ENCODE peak calls at places on chromosome 14, in seven cellular contexts. One of them, this sample, is unnamed. For H3K36me3, the result is how much of the 10 kb centered on the place peaks cover.

GRCh38 chr14:67045440-67045839 is 143.8 kb upstream of the GARIN2 start:
- DNase-seq in H1: no peak
- DNase-seq in PC-3: no peak
- DNase-seq in CD8-positive, alpha-beta T cell: no peak
- DNase-seq in mucosa of descending colon: no peak
- DNase-seq in left lung: no peak
- DNase-seq in hepatocyte: no peak
- DNase-seq in this sample: no peak

GRCh38 chr14:27917896-27918295 is 848.7 kb upstream of the FOXG1 start:
- DNase-seq in H1: no peak
- DNase-seq in PC-3: no peak
- DNase-seq in CD8-positive, alpha-beta T cell: no peak
- DNase-seq in mucosa of descending colon: no peak
- DNase-seq in left lung: no peak
- DNase-seq in hepatocyte: no peak
- DNase-seq in this sample: no peak

GRCh38 chr14:99258884-99259283 is 13.1 kb downstream of the BCL11B start:
- DNase-seq in H1: no peak
- DNase-seq in PC-3: no peak
- DNase-seq in CD8-positive, alpha-beta T cell: no peak
- DNase-seq in mucosa of descending colon: no peak
- DNase-seq in left lung: no peak
- DNase-seq in hepatocyte: no peak
- DNase-seq in this sample: no peak

GRCh38 chr14:68458840-68459469 is 333.9 kb downstream of the ZFP36L1 start:
- DNase-seq in H1: no peak
- DNase-seq in PC-3: peak
- DNase-seq in CD8-positive, alpha-beta T cell: no peak
- DNase-seq in mucosa of descending colon: no peak
- DNase-seq in left lung: peak
- DNase-seq in hepatocyte: peak
- DNase-seq in this sample: peak

GRCh38 chr14:104276435-104276834 is 138.0 kb downstream of the KIF26A start:
- DNase-seq in H1: no peak
- DNase-seq in PC-3: no peak
- DNase-seq in CD8-positive, alpha-beta T cell: no peak
- DNase-seq in mucosa of descending colon: no peak
- DNase-seq in left lung: no peak
- DNase-seq in hepatocyte: no peak
- DNase-seq in this sample: no peak

GRCh38 chr14:22276913-22277816 is 311.9 kb downstream of the DAD1 start:
- DNase-seq in H1: no peak
- DNase-seq in PC-3: peak
- DNase-seq in CD8-positive, alpha-beta T cell: no peak
- DNase-seq in mucosa of descending colon: no peak
- DNase-seq in left lung: no peak
- DNase-seq in hepatocyte: peak
- DNase-seq in this sample: no peak

GRCh38 chr14:92040431-92041040 is 677 bp upstream of the TRIP11 start:
- DNase-seq in H1: no peak
- DNase-seq in PC-3: peak
- DNase-seq in CD8-positive, alpha-beta T cell: no peak
- DNase-seq in mucosa of descending colon: no peak
- DNase-seq in left lung: no peak
- DNase-seq in hepatocyte: peak
- DNase-seq in this sample: peak

GRCh38 chr14:65486856-65487255 is 74.3 kb downstream of the FUT8 start:
- DNase-seq in H1: no peak
- DNase-seq in PC-3: no peak
- DNase-seq in CD8-positive, alpha-beta T cell: no peak
- DNase-seq in mucosa of descending colon: no peak
- DNase-seq in left lung: no peak
- DNase-seq in hepatocyte: no peak
- DNase-seq in this sample: no peak

GRCh38 chr14:37824936-37825698 is 229.7 kb downstream of the TTC6 start:
- DNase-seq in H1: no peak
- DNase-seq in PC-3: peak
- DNase-seq in CD8-positive, alpha-beta T cell: no peak
- DNase-seq in mucosa of descending colon: no peak
- DNase-seq in left lung: no peak
- DNase-seq in hepatocyte: no peak
- DNase-seq in this sample: no peak

GRCh38 chr14:103884854-103885253 is 37.5 kb upstream of the PPP1R13B start:
- DNase-seq in H1: no peak
- DNase-seq in PC-3: no peak
- DNase-seq in CD8-positive, alpha-beta T cell: no peak
- DNase-seq in mucosa of descending colon: no peak
- DNase-seq in left lung: no peak
- DNase-seq in hepatocyte: no peak
- DNase-seq in this sample: no peak

GRCh38 chr14:55588259-55588699 is 8.3 kb downstream of the KTN1 start:
- DNase-seq in H1: no peak
- DNase-seq in PC-3: peak
- DNase-seq in CD8-positive, alpha-beta T cell: no peak
- DNase-seq in mucosa of descending colon: no peak
- DNase-seq in left lung: no peak
- DNase-seq in hepatocyte: no peak
- DNase-seq in this sample: no peak

GRCh38 chr14:95703805-95704204 is 10.1 kb downstream of the TCL1A start:
- DNase-seq in H1: no peak
- DNase-seq in PC-3: no peak
- DNase-seq in CD8-positive, alpha-beta T cell: no peak
- DNase-seq in mucosa of descending colon: no peak
- DNase-seq in left lung: no peak
- DNase-seq in hepatocyte: no peak
- DNase-seq in this sample: no peak

GRCh38 chr14:104805326-104805678 is 4.4 kb downstream of the ZBTB42 start:
- DNase-seq in H1: no peak
- DNase-seq in PC-3: peak
- DNase-seq in CD8-positive, alpha-beta T cell: no peak
- DNase-seq in mucosa of descending colon: no peak
- DNase-seq in left lung: no peak
- DNase-seq in hepatocyte: no peak
- DNase-seq in this sample: no peak

GRCh38 chr14:102984336-102985102 is 62.1 kb downstream of the AMN start:
- DNase-seq in H1: no peak
- DNase-seq in PC-3: no peak
- DNase-seq in CD8-positive, alpha-beta T cell: no peak
- DNase-seq in mucosa of descending colon: no peak
- DNase-seq in left lung: peak
- DNase-seq in hepatocyte: no peak
- DNase-seq in this sample: no peak

GRCh38 chr14:68374682-68375081 is 418.2 kb downstream of the ZFP36L1 start:
- DNase-seq in H1: no peak
- DNase-seq in PC-3: no peak
- DNase-seq in CD8-positive, alpha-beta T cell: no peak
- DNase-seq in mucosa of descending colon: no peak
- DNase-seq in left lung: no peak
- DNase-seq in hepatocyte: no peak
- DNase-seq in this sample: no peak

GRCh38 chr14:58560208-58560607 is 77.6 kb upstream of the DACT1 start:
- DNase-seq in H1: no peak
- DNase-seq in PC-3: peak
- DNase-seq in CD8-positive, alpha-beta T cell: no peak
- DNase-seq in mucosa of descending colon: no peak
- DNase-seq in left lung: no peak
- DNase-seq in hepatocyte: peak
- DNase-seq in this sample: no peak

GRCh38 chr14:93150227-93151206 is 34.2 kb downstream of the MOAP1 start:
- DNase-seq in H1: no peak
- DNase-seq in PC-3: peak
- DNase-seq in CD8-positive, alpha-beta T cell: no peak
- DNase-seq in mucosa of descending colon: peak
- DNase-seq in left lung: peak
- DNase-seq in hepatocyte: peak
- DNase-seq in this sample: no peak

DNA sequence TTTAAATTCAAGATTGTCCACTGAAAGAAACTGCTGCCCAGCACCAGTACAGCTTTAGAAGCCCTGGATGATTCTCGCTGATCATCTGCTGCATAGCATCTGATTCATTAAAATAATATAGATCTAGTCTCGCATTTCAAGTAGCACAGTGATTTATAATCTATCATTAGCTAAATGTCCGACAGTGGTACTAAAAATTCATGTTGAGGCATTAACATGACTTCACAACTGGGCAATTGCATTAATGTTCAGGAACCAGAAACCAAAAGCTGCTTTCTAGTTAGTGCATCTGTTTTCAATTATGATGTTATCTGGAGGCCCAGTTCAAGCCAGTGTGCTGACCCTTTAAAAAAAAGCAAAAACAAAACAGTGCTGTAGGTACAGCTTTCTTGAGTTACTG is 1987.2 kb upstream of the SEL1L start:
- DNase-seq in H1: no peak
- DNase-seq in PC-3: no peak
- DNase-seq in CD8-positive, alpha-beta T cell: no peak
- DNase-seq in mucosa of descending colon: no peak
- DNase-seq in left lung: no peak
- DNase-seq in hepatocyte: no peak
- DNase-seq in this sample: no peak
- H3K4me3 ChIP-seq in H1: no peak
- H3K4me3 ChIP-seq in PC-3: no peak
- H3K4me3 ChIP-seq in CD8-positive, alpha-beta T cell: no peak
- H3K4me3 ChIP-seq in mucosa of descending colon: no peak
- H3K4me3 ChIP-seq in left lung: no peak
- H3K4me3 ChIP-seq in hepatocyte: no peak
- H3K4me3 ChIP-seq in this sample: no peak

GRCh38 chr14:24436355-24437019 is 6.1 kb downstream of the SDR39U1 start:
- DNase-seq in H1: no peak
- DNase-seq in PC-3: peak
- DNase-seq in CD8-positive, alpha-beta T cell: no peak
- DNase-seq in mucosa of descending colon: peak
- DNase-seq in left lung: no peak
- DNase-seq in hepatocyte: peak
- DNase-seq in this sample: no peak

GRCh38 chr14:24439257-24439656 is 3.3 kb downstream of the SDR39U1 start:
- DNase-seq in H1: no peak
- DNase-seq in PC-3: no peak
- DNase-seq in CD8-positive, alpha-beta T cell: no peak
- DNase-seq in mucosa of descending colon: no peak
- DNase-seq in left lung: no peak
- DNase-seq in hepatocyte: no peak
- DNase-seq in this sample: no peak

GRCh38 chr14:24438198-24439095 is 4.1 kb downstream of the SDR39U1 start:
- DNase-seq in H1: no peak
- DNase-seq in PC-3: no peak
- DNase-seq in CD8-positive, alpha-beta T cell: no peak
- DNase-seq in mucosa of descending colon: no peak
- DNase-seq in left lung: no peak
- DNase-seq in hepatocyte: no peak
- DNase-seq in this sample: no peak

GRCh38 chr14:24437020-24437735 is 5.4 kb downstream of the SDR39U1 start:
- DNase-seq in H1: no peak
- DNase-seq in PC-3: no peak
- DNase-seq in CD8-positive, alpha-beta T cell: no peak
- DNase-seq in mucosa of descending colon: peak
- DNase-seq in left lung: no peak
- DNase-seq in hepatocyte: no peak
- DNase-seq in this sample: no peak

DNA sequence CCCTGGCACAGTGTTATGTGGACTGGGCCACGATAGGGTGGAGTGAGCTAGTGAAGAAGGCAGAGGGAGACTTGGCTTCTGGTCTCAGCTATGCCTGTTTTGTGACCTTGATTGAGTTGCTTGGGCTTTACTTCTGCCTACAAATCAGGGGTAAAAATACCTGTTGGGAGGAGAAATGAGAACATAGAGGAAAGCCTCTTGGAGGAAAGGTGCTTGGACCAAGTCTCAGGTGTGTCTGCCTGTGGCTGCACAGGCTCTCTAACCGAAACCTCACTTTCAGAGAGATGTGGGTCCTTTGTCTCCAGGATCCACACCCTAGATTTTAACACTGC is 4.9 kb downstream of the SDR39U1 start:
- DNase-seq in H1: no peak
- DNase-seq in PC-3: no peak
- DNase-seq in CD8-positive, alpha-beta T cell: no peak
- DNase-seq in mucosa of descending colon: no peak
- DNase-seq in left lung: no peak
- DNase-seq in hepatocyte: no peak
- DNase-seq in this sample: no peak
- H3K36me3 ChIP-seq in H1: under half
- H3K36me3 ChIP-seq in PC-3: under half
- H3K36me3 ChIP-seq in CD8-positive, alpha-beta T cell: under half
- H3K36me3 ChIP-seq in mucosa of descending colon: under half
- H3K36me3 ChIP-seq in left lung: half or more
- H3K36me3 ChIP-seq in hepatocyte: under half
- H3K36me3 ChIP-seq in this sample: under half

DNA sequence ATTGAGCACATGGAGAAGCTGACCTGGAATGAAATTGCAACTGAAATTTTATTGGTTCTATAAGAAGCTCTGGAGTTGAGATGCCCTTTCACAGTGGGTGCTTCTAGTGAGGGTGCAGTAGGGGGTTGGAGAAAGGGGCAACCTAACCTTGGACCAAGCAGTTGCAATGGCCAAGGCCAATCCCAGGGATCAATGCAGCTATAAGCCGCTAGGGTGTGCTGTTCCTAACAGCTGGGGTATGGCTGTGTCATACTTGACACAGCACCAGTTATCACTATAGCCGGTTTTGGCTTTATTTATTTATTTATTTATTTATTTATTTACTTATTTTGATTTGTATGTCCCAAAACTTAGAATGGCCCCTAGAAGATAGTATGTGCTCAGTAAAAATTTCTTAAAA is 505.9 kb downstream of the FLRT2 start:
- DNase-seq in H1: peak
- DNase-seq in PC-3: peak
- DNase-seq in CD8-positive, alpha-beta T cell: no peak
- DNase-seq in mucosa of descending colon: no peak
- DNase-seq in left lung: no peak
- DNase-seq in hepatocyte: peak
- DNase-seq in this sample: no peak
- TF ChIP-seq CTCF in H1: peak
- TF ChIP-seq CTCF in PC-3: peak
- TF ChIP-seq CTCF in CD8-positive, alpha-beta T cell: no peak
- TF ChIP-seq CTCF in mucosa of descending colon: no peak
- TF ChIP-seq CTCF in left lung: no peak
- TF ChIP-seq CTCF in hepatocyte: peak
- TF ChIP-seq CTCF in this sample: peak

DNA sequence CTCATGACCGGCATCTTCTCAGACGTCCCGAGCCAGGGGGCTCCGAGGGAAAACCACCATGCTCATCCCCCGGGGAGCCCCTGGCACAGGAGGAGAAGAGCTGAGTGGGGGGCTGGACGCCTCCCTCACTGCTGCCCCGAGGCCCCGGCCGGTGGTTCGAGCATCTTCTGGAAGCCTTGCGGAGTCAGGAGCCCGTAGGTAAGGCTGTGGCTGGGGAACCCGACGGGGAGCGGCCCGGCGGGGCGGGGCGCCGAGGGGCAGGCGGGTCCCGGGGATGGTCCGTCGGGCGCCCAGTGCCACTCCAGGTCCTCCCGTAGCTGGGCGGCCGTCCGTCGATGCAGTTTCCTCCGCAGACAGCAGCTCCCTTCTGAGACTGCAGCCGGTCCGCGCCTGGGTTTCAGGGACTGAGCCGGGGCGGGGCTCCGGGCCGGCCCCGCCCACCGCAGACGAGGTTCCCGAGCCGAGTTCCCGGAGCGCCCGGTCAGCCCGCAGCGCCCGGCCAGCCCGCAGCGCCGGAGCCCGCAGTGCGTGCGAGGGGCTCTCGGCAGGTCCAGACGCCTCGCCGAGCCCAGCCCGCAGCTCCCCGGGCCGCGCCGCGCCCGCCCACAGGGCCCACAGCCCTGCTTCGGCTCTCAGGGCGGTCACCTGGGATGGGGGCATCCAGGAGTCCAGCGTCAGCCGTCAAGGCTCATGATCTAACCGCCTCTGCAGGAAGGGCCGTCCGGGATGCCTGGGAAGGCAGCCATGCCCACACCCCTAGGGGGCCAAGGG is at the start of gene PGF:
- DNase-seq in H1: peak
- DNase-seq in PC-3: peak
- DNase-seq in CD8-positive, alpha-beta T cell: peak
- DNase-seq in mucosa of descending colon: peak
- DNase-seq in left lung: peak
- DNase-seq in hepatocyte: peak
- DNase-seq in this sample: no peak
- H3K4me3 ChIP-seq in H1: peak
- H3K4me3 ChIP-seq in PC-3: peak
- H3K4me3 ChIP-seq in CD8-positive, alpha-beta T cell: peak
- H3K4me3 ChIP-seq in mucosa of descending colon: no peak
- H3K4me3 ChIP-seq in left lung: peak
- H3K4me3 ChIP-seq in hepatocyte: peak
- H3K4me3 ChIP-seq in this sample: peak